ENCODE peak calls at places on chromosomes 5 and 9, in six cellular contexts. S, R, F, K, J and G are unnamed samples.

GRCh38 chr5:142322747-142323479 is 1.9 kb downstream of the SPRY4 start:
- DNase-seq in S (no peak), R (peak; percentile 69), F (no peak), K (no peak), J (no peak), G (no peak)

GRCh38 chr5:76816110-76816831 is 2.6 kb upstream of the F2RL1 start:
- DNase-seq in S (no peak), R (no peak), F (no peak), K (no peak), J (no peak), G (no peak)

GRCh38 chr5:37435261-37435660 is 56.1 kb downstream of the WDR70 start:
- DNase-seq in S (no peak), R (peak; percentile 62), F (no peak), K (no peak), J (no peak), G (no peak)

GRCh38 chr5:168266016-168266415 is 25.4 kb upstream of the WWC1 start:
- DNase-seq in S (no peak), R (no peak), F (no peak), K (no peak), J (no peak), G (no peak)

GRCh38 chr9:27457445-27457844 is 66.6 kb upstream of the IFNK start:
- DNase-seq in S (no peak), R (no peak), F (no peak), K (no peak), J (no peak), G (no peak)

GRCh38 chr5:125883223-125883622 is 540.0 kb upstream of the GRAMD2B start:
- DNase-seq in S (no peak), R (no peak), F (no peak), K (no peak), J (no peak), G (no peak)

GRCh38 chr9:108671156-108671555 is 184.6 kb downstream of the ACTL7B start:
- DNase-seq in S (no peak), R (peak; percentile 1), F (peak; percentile 37), K (no peak), J (no peak), G (no peak)

GRCh38 chr9:99181621-99182020 is 40.1 kb downstream of the ALG2 start:
- DNase-seq in S (peak; percentile 53), R (peak; percentile 72), F (no peak), K (no peak), J (no peak), G (no peak)

GRCh38 chr5:71695069-71695468 is 24.0 kb upstream of the CARTPT start:
- DNase-seq in S (no peak), R (no peak), F (no peak), K (no peak), J (no peak), G (no peak)

GRCh38 chr5:67193479-67193878 is 3.1 kb downstream of the CD180 start:
- DNase-seq in S (no peak), R (no peak), F (no peak), K (no peak), J (no peak), G (no peak)

GRCh38 chr5:170333161-170333909 is 35.8 kb upstream of the LCP2 start:
- DNase-seq in S (no peak), R (no peak), F (no peak), K (peak; percentile 74), J (peak; percentile 33), G (no peak)

GRCh38 chr5:14190194-14191164 is 47.3 kb downstream of the TRIO start:
- DNase-seq in S (no peak), R (peak; percentile 99), F (peak; percentile 85), K (no peak), J (no peak), G (no peak)

GRCh38 chr5:110590187-110590586 is 136.3 kb downstream of the TMEM232 start:
- DNase-seq in S (no peak), R (peak; percentile 10), F (no peak), K (no peak), J (no peak), G (no peak)

GRCh38 chr5:158313739-158314464 is 455.0 kb upstream of the CLINT1 start:
- DNase-seq in S (no peak), R (no peak), F (no peak), K (no peak), J (no peak), G (no peak)

GRCh38 chr5:657570-657969 is 35.6 kb downstream of the TPPP start:
- DNase-seq in S (no peak), R (peak; percentile 93), F (peak; percentile 23), K (no peak), J (no peak), G (no peak)

GRCh38 chr9:129693741-129694140 is 28.3 kb downstream of the PRRX2 start:
- DNase-seq in S (no peak), R (no peak), F (no peak), K (no peak), J (no peak), G (no peak)

GRCh38 chr5:52961238-52961637 is 27.9 kb upstream of the ITGA2 start:
- DNase-seq in S (no peak), R (no peak), F (no peak), K (no peak), J (no peak), G (no peak)

GRCh38 chr9:18060304-18060934 is 413.5 kb upstream of the ADAMTSL1 start:
- DNase-seq in S (no peak), R (no peak), F (peak; percentile 1), K (no peak), J (no peak), G (no peak)
- TF ChIP-seq CTCF in S (peak; percentile 16), R (peak; percentile 8), F (no peak), K (peak; percentile 40), J (peak; percentile 8), G (peak; percentile 62)

DNA sequence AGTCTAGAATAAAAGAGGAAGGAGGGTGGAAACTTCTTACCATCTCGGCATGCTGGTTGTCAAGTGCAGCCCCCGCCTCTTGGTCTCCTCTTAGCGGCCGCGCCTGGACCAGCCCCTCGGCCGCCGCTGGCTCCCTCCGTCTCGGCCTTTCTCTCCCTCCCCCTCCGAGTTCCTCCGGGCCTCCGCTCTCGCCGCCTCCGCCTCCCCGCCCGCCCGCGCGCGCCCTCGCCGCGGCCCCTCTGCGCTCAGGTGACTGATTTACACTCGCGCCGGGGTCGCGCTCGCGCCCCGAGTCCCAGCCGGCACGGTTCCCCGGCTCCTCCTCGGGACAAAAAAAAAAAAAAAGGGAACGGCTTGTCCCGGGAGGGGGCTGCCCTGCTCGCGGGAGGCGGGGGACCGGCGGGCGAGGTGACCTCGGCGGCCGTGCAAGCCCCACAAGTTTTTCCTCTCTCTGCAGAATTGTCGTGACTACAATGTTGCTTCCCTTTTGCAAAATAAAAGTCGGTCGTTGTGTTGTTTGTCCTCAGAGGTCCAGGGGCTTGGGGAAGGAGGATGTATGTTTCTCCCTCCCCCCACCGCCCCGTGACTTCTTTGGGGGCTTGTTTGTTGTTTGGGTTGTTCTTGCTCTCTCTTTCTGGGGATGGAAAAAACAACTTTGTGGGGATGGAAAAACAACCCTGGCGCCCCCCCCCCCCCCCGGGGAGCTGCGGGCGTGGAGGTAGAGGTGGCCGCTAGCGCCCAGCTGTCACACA is at the start of gene BNC2:
- DNase-seq in S (peak; percentile 68), R (peak; percentile 60), F (peak; percentile 61), K (no peak), J (no peak), G (peak; percentile 85)
- TF ChIP-seq CTCF in S (no peak), R (peak; percentile 22), F (no peak), K (no peak), J (no peak), G (peak; percentile 35)

GRCh38 chr9:114653556-114654159 is 3.9 kb downstream of the TEX53 start:
- DNase-seq in S (peak; percentile 77), R (peak; percentile 79), F (peak; percentile 64), K (peak; percentile 84), J (peak; percentile 81), G (peak; percentile 79)
- TF ChIP-seq CTCF in S (peak; percentile 85), R (peak; percentile 98), F (peak; percentile 91), K (peak; percentile 98), J (peak; percentile 88), G (peak; percentile 91)

GRCh38 chr5:178492278-178492677 is 97.9 kb downstream of the COL23A1 start:
- DNase-seq in S (no peak), R (no peak), F (no peak), K (no peak), J (no peak), G (no peak)
- TF ChIP-seq CTCF in S (no peak), R (no peak), F (no peak), K (no peak), J (no peak), G (no peak)